ENCODE peak calls at places on chromosome 13, in nine cellular contexts. S is heart right ventricle; J is skeletal muscle cell; P is cardiac fibroblast; I is fibroblast of mammary gland; R is CD4-positive, CD25-positive, alpha-beta regulatory T cell; Q is upper lobe of left lung; T is A549; V is neural progenitor cell. N is an unnamed sample.

GRCh38 chr13:41064493-41064892 is 3.2 kb downstream of the WBP4 start:
- DNase-seq in V (no peak), S (no peak), I (peak; percentile 74), P (peak; percentile 65), T (no peak), J (no peak), Q (no peak), R (no peak), N (peak; percentile 90)

GRCh38 chr13:60260440-60260839 is 96.7 kb upstream of the DIAPH3 start:
- DNase-seq in T (no peak), Q (no peak), J (no peak), S (no peak), R (no peak), I (no peak), P (no peak), V (peak; percentile 26), N (no peak)

GRCh38 chr13:52109096-52109495 is 19.8 kb downstream of the NEK5 start:
- DNase-seq in J (no peak), I (no peak), Q (no peak), S (no peak), P (no peak), T (no peak), R (no peak), V (no peak), N (no peak)

GRCh38 chr13:21675095-21676007 is 4.5 kb downstream of the FGF9 start:
- DNase-seq in P (no peak), V (peak; percentile 56), J (no peak), Q (peak; percentile 90), R (peak; percentile 13), T (no peak), S (peak; percentile 43), I (no peak), N (no peak)

GRCh38 chr13:44389856-44390255 is 16.2 kb downstream of the SERP2 start:
- DNase-seq in T (no peak), V (no peak), S (no peak), Q (no peak), P (no peak), I (no peak), R (no peak), J (no peak), N (peak; percentile 29)

GRCh38 chr13:89740994-89741678 is 1606.4 kb upstream of the MIR17HG start:
- DNase-seq in P (peak; percentile 23), J (no peak), S (peak; percentile 5), V (no peak), Q (peak; percentile 43), T (no peak), I (no peak), R (no peak), N (no peak)

GRCh38 chr13:30676672-30677071 is 58.7 kb upstream of the ALOX5AP start:
- DNase-seq in R (no peak), V (no peak), S (no peak), I (peak; percentile 55), Q (no peak), P (peak; percentile 42), T (peak; percentile 36), J (no peak), N (peak; percentile 26)

GRCh38 chr13:64755961-64756360 is 2474.2 kb downstream of the PCDH9 start:
- DNase-seq in Q (no peak), R (no peak), S (no peak), T (no peak), I (no peak), P (peak; percentile 11), V (no peak), J (no peak), N (no peak)

GRCh38 chr13:45113809-45114208 is 6.5 kb upstream of the GTF2F2 start:
- DNase-seq in R (no peak), Q (no peak), J (no peak), V (no peak), S (no peak), I (no peak), P (no peak), T (no peak), N (no peak)

DNA sequence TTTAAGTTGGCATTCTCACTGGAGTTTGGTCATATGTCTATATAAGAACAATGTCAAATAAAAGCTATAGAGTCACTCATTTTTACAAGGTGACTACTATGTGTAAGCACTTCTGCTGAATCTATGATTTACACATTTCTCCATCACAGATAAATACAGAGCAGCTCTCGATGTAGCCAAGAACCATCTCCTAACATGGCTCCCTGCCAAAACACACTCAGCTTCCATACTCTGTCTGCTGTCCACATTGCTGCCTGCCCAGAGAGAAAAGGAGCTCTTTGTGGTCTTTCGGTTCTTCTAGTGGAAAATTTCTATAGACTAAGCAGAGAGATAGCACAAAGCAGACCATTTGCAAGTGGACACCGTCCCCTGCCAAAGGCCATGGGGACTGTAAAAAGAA is 190.9 kb upstream of the KLF12 start:
- DNase-seq in J (peak; percentile 80), Q (no peak), S (peak; percentile 35), V (no peak), P (peak; percentile 83), T (peak; percentile 11), R (no peak), I (peak; percentile 68), N (peak; percentile 61)
- H3K4me3 ChIP-seq in J (peak overlapping the region; percentile 5), Q (no peak overlapping the region), S (no peak overlapping the region), V (no peak overlapping the region), P (no peak overlapping the region), T (no peak overlapping the region), R (no peak overlapping the region), I (no peak overlapping the region), N (no peak overlapping the region)

DNA sequence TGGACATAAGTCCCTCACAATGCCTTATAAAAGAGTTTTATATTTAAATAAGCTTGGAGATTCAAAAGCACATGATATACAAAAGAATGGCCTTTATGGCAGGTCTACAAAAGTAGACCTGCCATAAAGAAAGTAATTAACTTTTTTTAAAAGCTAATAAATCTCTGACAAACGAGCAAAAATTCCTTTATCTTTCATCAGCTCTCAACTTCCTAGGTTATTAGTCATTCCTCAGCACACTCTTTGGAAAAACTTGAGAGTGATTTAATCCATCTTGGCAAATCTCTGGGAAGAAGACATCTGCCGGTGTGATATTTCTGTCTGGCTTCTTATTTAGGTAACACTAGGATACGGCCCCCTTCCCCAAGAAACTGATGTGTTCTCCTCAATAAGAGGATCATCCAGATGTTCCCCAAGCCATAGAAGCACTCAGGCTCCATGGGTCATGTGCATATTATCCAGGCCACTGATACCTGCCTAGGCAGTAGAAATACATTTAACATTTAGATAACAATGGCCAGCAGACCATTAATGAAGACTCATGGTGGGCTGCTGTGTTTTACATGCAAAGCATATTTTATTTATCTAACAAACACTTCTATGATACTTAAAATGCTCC is 372.7 kb downstream of the LIG4 start:
- DNase-seq in P (peak; percentile 20), S (no peak), Q (no peak), T (no peak), I (no peak), V (no peak), R (no peak), J (no peak), N (peak; percentile 35)
- H3K4me3 ChIP-seq in P (no peak overlapping the region), S (no peak overlapping the region), Q (no peak overlapping the region), T (no peak overlapping the region), I (no peak overlapping the region), V (no peak overlapping the region), R (no peak overlapping the region), J (no peak overlapping the region), N (no peak overlapping the region)

GRCh38 chr13:33752631-33753030 is 65.3 kb upstream of the RFC3 start:
- DNase-seq in R (no peak), I (peak; percentile 57), Q (no peak), T (no peak), J (peak; percentile 4), P (no peak), S (no peak), V (no peak), N (no peak)

GRCh38 chr13:33757713-33758112 is 60.2 kb upstream of the RFC3 start:
- DNase-seq in T (no peak), Q (no peak), V (no peak), J (no peak), P (no peak), S (no peak), R (no peak), I (no peak), N (no peak)

GRCh38 chr13:33761744-33762143 is 56.2 kb upstream of the RFC3 start:
- DNase-seq in V (peak; percentile 26), R (no peak), J (no peak), Q (no peak), T (peak; percentile 26), I (peak; percentile 11), P (no peak), S (no peak), N (peak; percentile 8)

GRCh38 chr13:33758113-33758512 is 59.8 kb upstream of the RFC3 start:
- DNase-seq in P (no peak), Q (no peak), S (no peak), T (no peak), V (no peak), I (no peak), J (no peak), R (no peak), N (no peak)

GRCh38 chr13:33756929-33757328 is 61.0 kb upstream of the RFC3 start:
- DNase-seq in P (no peak), T (no peak), J (no peak), V (no peak), Q (no peak), I (no peak), S (no peak), R (no peak), N (no peak)
- H3K4me3 ChIP-seq in P (no peak overlapping the region), T (no peak overlapping the region), J (no peak overlapping the region), V (no peak overlapping the region), Q (no peak overlapping the region), I (no peak overlapping the region), S (no peak overlapping the region), R (no peak overlapping the region), N (no peak overlapping the region)

GRCh38 chr13:80339578-80339840 is 1.4 kb downstream of the SPRY2 start:
- DNase-seq in I (no peak), S (no peak), J (no peak), V (peak; percentile 65), R (no peak), Q (no peak), T (no peak), P (no peak), N (no peak)

GRCh38 chr13:80337011-80337688 is 3.8 kb downstream of the SPRY2 start:
- DNase-seq in I (peak; percentile 25), J (no peak), Q (peak; percentile 73), V (no peak), P (peak; percentile 41), S (no peak), R (no peak), T (no peak), N (no peak)

GRCh38 chr13:80338781-80339577 is 1.9 kb downstream of the SPRY2 start:
- DNase-seq in R (no peak), P (peak; percentile 88), S (peak; percentile 78), J (peak; percentile 73), T (peak; percentile 61), I (peak; percentile 79), V (peak; percentile 90), Q (peak; percentile 93), N (peak; percentile 86)

GRCh38 chr13:80336335-80336734 is 4.6 kb downstream of the SPRY2 start:
- DNase-seq in P (peak; percentile 63), I (peak; percentile 52), V (no peak), J (no peak), R (no peak), Q (no peak), T (no peak), S (no peak), N (peak; percentile 56)

GRCh38 chr13:80337706-80338105 is 3.2 kb downstream of the SPRY2 start:
- DNase-seq in V (no peak), Q (no peak), J (no peak), R (no peak), P (peak; percentile 46), I (peak; percentile 52), T (no peak), S (no peak), N (no peak)
- H3K4me3 ChIP-seq in V (peak overlapping the region; percentile 96), Q (peak overlapping the region; percentile 1), J (peak overlapping the region; percentile 98), R (no peak overlapping the region), P (peak overlapping the region; percentile 73), I (peak overlapping the region; percentile 82), T (peak overlapping the region; percentile 84), S (peak overlapping the region; percentile 92), N (peak overlapping the region; percentile 82)

N was measured in AG10803.